ENCODE peak calls at places on chromosomes 16 and 17, in six cellular contexts. One of them, this sample, is unnamed. For H3K36me3, the result is how much of the 10 kb centered on the place peaks cover.

GRCh38 chr17:31696703-31697325 is 162.2 kb downstream of the COPRS start:
- DNase-seq in IMR-90: no peak
- DNase-seq in mesendoderm: no peak
- DNase-seq in mesenchymal stem cell: no peak
- DNase-seq in H1: peak
- DNase-seq in trophoblast cell: no peak
- DNase-seq in this sample: no peak

GRCh38 chr16:80599466-80599865 is 58.7 kb downstream of the DYNLRB2 start:
- DNase-seq in IMR-90: peak
- DNase-seq in mesendoderm: no peak
- DNase-seq in mesenchymal stem cell: no peak
- DNase-seq in H1: no peak
- DNase-seq in trophoblast cell: peak
- DNase-seq in this sample: no peak

GRCh38 chr17:47720754-47721533 is 12.1 kb upstream of the TBX21 start:
- DNase-seq in IMR-90: no peak
- DNase-seq in mesendoderm: peak
- DNase-seq in mesenchymal stem cell: peak
- DNase-seq in H1: peak
- DNase-seq in trophoblast cell: peak
- DNase-seq in this sample: no peak

GRCh38 chr17:36743130-36743529 is 141.7 kb downstream of the MRM1 start:
- DNase-seq in IMR-90: no peak
- DNase-seq in mesendoderm: peak
- DNase-seq in mesenchymal stem cell: no peak
- DNase-seq in H1: no peak
- DNase-seq in trophoblast cell: no peak
- DNase-seq in this sample: no peak

GRCh38 chr17:83125515-83126274 is 46.3 kb downstream of the METRNL start:
- DNase-seq in IMR-90: no peak
- DNase-seq in mesendoderm: no peak
- DNase-seq in mesenchymal stem cell: no peak
- DNase-seq in H1: no peak
- DNase-seq in trophoblast cell: peak
- DNase-seq in this sample: no peak

GRCh38 chr17:44602390-44602789 is 45.1 kb downstream of the FZD2 start:
- DNase-seq in IMR-90: no peak
- DNase-seq in mesendoderm: no peak
- DNase-seq in mesenchymal stem cell: no peak
- DNase-seq in H1: no peak
- DNase-seq in trophoblast cell: no peak
- DNase-seq in this sample: no peak

GRCh38 chr17:61808442-61808841 is 54.9 kb downstream of the BRIP1 start:
- DNase-seq in IMR-90: no peak
- DNase-seq in mesendoderm: no peak
- DNase-seq in mesenchymal stem cell: no peak
- DNase-seq in H1: no peak
- DNase-seq in trophoblast cell: no peak
- DNase-seq in this sample: no peak

GRCh38 chr17:66564992-66565465 is 262.6 kb downstream of the PRKCA start:
- DNase-seq in IMR-90: peak
- DNase-seq in mesendoderm: peak
- DNase-seq in mesenchymal stem cell: peak
- DNase-seq in H1: peak
- DNase-seq in trophoblast cell: peak
- DNase-seq in this sample: no peak

GRCh38 chr17:73759324-73760185 is 115.3 kb upstream of the SDK2 start:
- DNase-seq in IMR-90: no peak
- DNase-seq in mesendoderm: no peak
- DNase-seq in mesenchymal stem cell: no peak
- DNase-seq in H1: no peak
- DNase-seq in trophoblast cell: no peak
- DNase-seq in this sample: no peak

GRCh38 chr16:83742520-83742919 is 65.3 kb upstream of the HSBP1 start:
- DNase-seq in IMR-90: no peak
- DNase-seq in mesendoderm: no peak
- DNase-seq in mesenchymal stem cell: no peak
- DNase-seq in H1: no peak
- DNase-seq in trophoblast cell: no peak
- DNase-seq in this sample: no peak

GRCh38 chr17:38663964-38664644 is 10.7 kb downstream of the EPOP start:
- DNase-seq in IMR-90: no peak
- DNase-seq in mesendoderm: no peak
- DNase-seq in mesenchymal stem cell: no peak
- DNase-seq in H1: no peak
- DNase-seq in trophoblast cell: no peak
- DNase-seq in this sample: no peak

GRCh38 chr16:56371383-56371937 is 53.9 kb downstream of the AMFR start:
- DNase-seq in IMR-90: no peak
- DNase-seq in mesendoderm: no peak
- DNase-seq in mesenchymal stem cell: no peak
- DNase-seq in H1: no peak
- DNase-seq in trophoblast cell: no peak
- DNase-seq in this sample: no peak

GRCh38 chr16:67720236-67720635 is 1.1 kb upstream of the GFOD2 start:
- DNase-seq in IMR-90: no peak
- DNase-seq in mesendoderm: no peak
- DNase-seq in mesenchymal stem cell: no peak
- DNase-seq in H1: no peak
- DNase-seq in trophoblast cell: no peak
- DNase-seq in this sample: no peak

GRCh38 chr16:78742501-78743283 is 643.2 kb downstream of the WWOX start:
- DNase-seq in IMR-90: peak
- DNase-seq in mesendoderm: peak
- DNase-seq in mesenchymal stem cell: peak
- DNase-seq in H1: no peak
- DNase-seq in trophoblast cell: peak
- DNase-seq in this sample: no peak

GRCh38 chr17:44349553-44350070 is 4.5 kb downstream of the GRN start:
- DNase-seq in IMR-90: no peak
- DNase-seq in mesendoderm: no peak
- DNase-seq in mesenchymal stem cell: no peak
- DNase-seq in H1: no peak
- DNase-seq in trophoblast cell: no peak
- DNase-seq in this sample: no peak

DNA sequence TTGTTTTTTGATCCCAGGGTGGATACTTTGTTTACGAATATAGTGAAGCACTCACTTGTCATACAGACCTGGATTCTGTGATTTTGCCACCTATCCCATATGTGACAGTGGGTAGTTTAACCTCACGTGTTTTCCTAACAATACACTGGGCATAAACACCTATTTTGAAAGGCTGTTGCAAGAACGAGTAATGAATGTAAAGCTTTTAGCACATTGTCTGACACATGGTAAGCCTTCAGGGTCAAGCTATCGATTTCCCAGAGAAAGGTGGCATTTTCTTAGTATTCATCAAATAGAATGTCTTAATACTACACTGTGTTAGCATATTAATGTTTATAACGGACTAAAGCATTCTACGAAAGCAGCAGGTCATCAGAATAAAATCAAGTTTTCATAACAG is 1.9 kb downstream of the CHTF8 start:
- DNase-seq in IMR-90: no peak
- DNase-seq in mesendoderm: no peak
- DNase-seq in mesenchymal stem cell: no peak
- DNase-seq in H1: no peak
- DNase-seq in trophoblast cell: no peak
- DNase-seq in this sample: no peak
- H3K9ac ChIP-seq in IMR-90: no peak
- H3K9ac ChIP-seq in mesendoderm: peak
- H3K9ac ChIP-seq in mesenchymal stem cell: peak
- H3K9ac ChIP-seq in H1: no peak
- H3K9ac ChIP-seq in trophoblast cell: no peak
- H3K9ac ChIP-seq in this sample: no peak

GRCh38 chr16:87778476-87778829 is 12.7 kb upstream of the KLHDC4 start:
- DNase-seq in IMR-90: no peak
- DNase-seq in mesendoderm: no peak
- DNase-seq in mesenchymal stem cell: no peak
- DNase-seq in H1: no peak
- DNase-seq in trophoblast cell: no peak
- DNase-seq in this sample: no peak

GRCh38 chr16:87784812-87785211 is 19.0 kb upstream of the KLHDC4 start:
- DNase-seq in IMR-90: peak
- DNase-seq in mesendoderm: peak
- DNase-seq in mesenchymal stem cell: no peak
- DNase-seq in H1: no peak
- DNase-seq in trophoblast cell: peak
- DNase-seq in this sample: no peak

GRCh38 chr16:87780385-87780989 is 14.7 kb upstream of the KLHDC4 start:
- DNase-seq in IMR-90: peak
- DNase-seq in mesendoderm: no peak
- DNase-seq in mesenchymal stem cell: no peak
- DNase-seq in H1: no peak
- DNase-seq in trophoblast cell: no peak
- DNase-seq in this sample: no peak

GRCh38 chr16:87778830-87779579 is 13.2 kb upstream of the KLHDC4 start:
- DNase-seq in IMR-90: peak
- DNase-seq in mesendoderm: peak
- DNase-seq in mesenchymal stem cell: peak
- DNase-seq in H1: peak
- DNase-seq in trophoblast cell: peak
- DNase-seq in this sample: peak
- H2AK5ac ChIP-seq in IMR-90: peak
- H2AK5ac ChIP-seq in mesendoderm: peak
- H2AK5ac ChIP-seq in mesenchymal stem cell: peak
- H2AK5ac ChIP-seq in H1: peak
- H2AK5ac ChIP-seq in trophoblast cell: peak
- H2AK5ac ChIP-seq in this sample: peak

GRCh38 chr16:19709381-19710136 is 8.5 kb downstream of the KNOP1 start:
- DNase-seq in IMR-90: no peak
- DNase-seq in mesendoderm: no peak
- DNase-seq in mesenchymal stem cell: no peak
- DNase-seq in H1: no peak
- DNase-seq in trophoblast cell: no peak
- DNase-seq in this sample: no peak

GRCh38 chr16:19710991-19711545 is 7.0 kb downstream of the KNOP1 start:
- DNase-seq in IMR-90: no peak
- DNase-seq in mesendoderm: no peak
- DNase-seq in mesenchymal stem cell: no peak
- DNase-seq in H1: no peak
- DNase-seq in trophoblast cell: no peak
- DNase-seq in this sample: no peak

GRCh38 chr16:19708498-19709205 is 9.4 kb downstream of the KNOP1 start:
- DNase-seq in IMR-90: no peak
- DNase-seq in mesendoderm: peak
- DNase-seq in mesenchymal stem cell: peak
- DNase-seq in H1: no peak
- DNase-seq in trophoblast cell: no peak
- DNase-seq in this sample: no peak

GRCh38 chr16:19711643-19712042 is 6.4 kb downstream of the KNOP1 start:
- DNase-seq in IMR-90: no peak
- DNase-seq in mesendoderm: no peak
- DNase-seq in mesenchymal stem cell: no peak
- DNase-seq in H1: no peak
- DNase-seq in trophoblast cell: no peak
- DNase-seq in this sample: no peak

DNA sequence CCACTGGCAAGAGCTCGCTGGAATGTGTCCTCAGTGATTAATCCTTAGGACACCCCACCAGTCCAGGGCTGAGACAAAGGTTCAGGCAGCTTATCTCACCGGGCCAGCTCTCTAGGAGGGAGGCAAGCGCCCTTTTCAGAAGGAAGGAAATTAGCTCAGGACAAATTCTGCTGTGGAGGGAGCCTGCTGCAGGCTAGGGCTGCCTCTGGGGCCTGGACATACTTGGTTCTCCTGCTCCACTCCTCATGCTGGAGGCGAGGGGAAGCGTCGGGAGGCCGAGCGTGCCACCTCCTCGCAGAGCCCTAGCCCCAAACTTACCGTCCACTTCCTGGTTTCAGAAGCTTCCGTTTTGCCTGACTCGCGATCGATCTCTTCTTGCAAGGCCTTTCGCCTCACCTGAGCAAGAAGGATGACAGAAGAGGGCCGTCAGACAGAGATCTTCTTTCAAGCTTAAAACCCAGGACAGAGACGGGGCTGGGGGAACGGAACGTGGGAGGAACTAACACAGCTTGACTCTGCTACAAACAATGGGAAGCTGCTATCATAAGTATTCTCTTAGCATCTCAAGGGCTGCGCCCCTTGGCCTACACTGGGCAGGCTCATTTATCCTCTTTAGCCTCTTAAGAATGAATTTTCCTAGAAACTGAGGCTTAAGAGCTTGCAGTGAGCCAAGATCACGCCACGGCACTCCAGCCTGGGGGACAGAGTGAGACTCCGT is 7.7 kb downstream of the KNOP1 start:
- DNase-seq in IMR-90: no peak
- DNase-seq in mesendoderm: peak
- DNase-seq in mesenchymal stem cell: no peak
- DNase-seq in H1: no peak
- DNase-seq in trophoblast cell: no peak
- DNase-seq in this sample: no peak
- H3K36me3 ChIP-seq in IMR-90: half or more
- H3K36me3 ChIP-seq in mesendoderm: under half
- H3K36me3 ChIP-seq in mesenchymal stem cell: half or more
- H3K36me3 ChIP-seq in H1: under half
- H3K36me3 ChIP-seq in trophoblast cell: half or more
- H3K36me3 ChIP-seq in this sample: half or more

GRCh38 chr16:87636741-87637140 is 34.4 kb downstream of the JPH3 start:
- DNase-seq in IMR-90: no peak
- DNase-seq in mesendoderm: no peak
- DNase-seq in mesenchymal stem cell: no peak
- DNase-seq in H1: no peak
- DNase-seq in trophoblast cell: no peak
- DNase-seq in this sample: no peak

GRCh38 chr16:87634411-87634810 is 32.1 kb downstream of the JPH3 start:
- DNase-seq in IMR-90: no peak
- DNase-seq in mesendoderm: no peak
- DNase-seq in mesenchymal stem cell: no peak
- DNase-seq in H1: no peak
- DNase-seq in trophoblast cell: no peak
- DNase-seq in this sample: no peak

GRCh38 chr16:87637357-87637756 is 35.0 kb downstream of the JPH3 start:
- DNase-seq in IMR-90: no peak
- DNase-seq in mesendoderm: no peak
- DNase-seq in mesenchymal stem cell: no peak
- DNase-seq in H1: no peak
- DNase-seq in trophoblast cell: no peak
- DNase-seq in this sample: no peak

GRCh38 chr16:87635541-87636049 is 33.3 kb downstream of the JPH3 start:
- DNase-seq in IMR-90: peak
- DNase-seq in mesendoderm: peak
- DNase-seq in mesenchymal stem cell: peak
- DNase-seq in H1: peak
- DNase-seq in trophoblast cell: no peak
- DNase-seq in this sample: peak

DNA sequence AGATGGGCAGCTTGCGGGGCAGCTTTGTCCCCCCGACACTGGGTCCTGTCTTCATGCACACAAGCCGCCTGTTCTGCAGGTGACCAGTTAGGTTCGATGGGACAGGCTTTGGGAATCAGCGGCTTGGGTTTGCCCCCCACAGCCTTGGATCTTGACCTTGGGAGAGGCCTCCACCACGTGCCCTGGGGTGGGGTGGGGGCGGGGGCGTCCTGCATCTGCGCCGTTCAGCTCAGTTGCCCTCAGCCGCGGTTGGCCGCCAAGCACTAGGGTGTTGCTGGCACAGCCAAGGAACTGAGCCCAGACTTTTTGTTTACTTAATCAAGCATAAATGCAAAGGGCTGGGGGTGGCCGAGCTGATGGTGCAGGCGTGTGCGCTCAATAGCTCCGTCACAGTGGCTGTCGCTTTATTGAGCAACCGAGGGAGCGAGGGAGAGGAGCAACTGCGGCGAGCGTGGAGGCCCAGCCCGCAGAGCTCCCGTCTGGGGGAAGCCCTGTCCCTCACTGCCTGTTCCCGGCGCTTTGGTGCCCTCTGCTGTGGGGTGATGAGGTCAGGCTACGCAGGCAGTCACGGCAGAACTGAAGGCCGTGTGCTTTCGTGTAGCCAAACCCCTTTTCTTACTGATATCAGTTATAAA is 33.9 kb downstream of the JPH3 start:
- DNase-seq in IMR-90: peak
- DNase-seq in mesendoderm: peak
- DNase-seq in mesenchymal stem cell: peak
- DNase-seq in H1: peak
- DNase-seq in trophoblast cell: peak
- DNase-seq in this sample: peak
- H3K9ac ChIP-seq in IMR-90: no peak
- H3K9ac ChIP-seq in mesendoderm: no peak
- H3K9ac ChIP-seq in mesenchymal stem cell: peak
- H3K9ac ChIP-seq in H1: no peak
- H3K9ac ChIP-seq in trophoblast cell: no peak
- H3K9ac ChIP-seq in this sample: no peak

This sample was measured in neuronal stem cell.